ENCODE peak calls at places on chromosome X, in eight cellular contexts. E is left ventricle myocardium inferior, C is IMR-90, N is esophagus muscularis mucosa, P is WERI-Rb-1, Y is gastrocnemius medialis, O is dorsolateral prefrontal cortex, A is astrocyte. T is an unnamed sample.

GRCh38 chrX:47232803-47233332 is at the start of gene USP11:
- DNase-seq in E (no peak), C (peak; percentile 51), N (no peak), P (peak; percentile 60), Y (no peak), O (peak; percentile 54), A (peak; percentile 15), T (no peak)

GRCh38 chrX:11351375-11352295 is 58.4 kb downstream of the AMELX start:
- DNase-seq in E (peak; percentile 63), C (peak; percentile 84), N (peak; percentile 92), P (no peak), Y (peak; percentile 34), O (no peak), A (peak; percentile 76), T (peak; percentile 43)

GRCh38 chrX:9534686-9535085 is 69.8 kb downstream of the TBL1X start:
- DNase-seq in E (no peak), C (peak; percentile 19), N (no peak), P (no peak), Y (no peak), O (no peak), A (peak; percentile 50), T (no peak)

GRCh38 chrX:101564651-101565050 is 14.3 kb downstream of the ARMCX1 start:
- DNase-seq in E (no peak), C (no peak), N (no peak), P (no peak), Y (no peak), O (no peak), A (no peak), T (no peak)

GRCh38 chrX:47625365-47625764 is 4.4 kb downstream of the CFP start:
- DNase-seq in E (no peak), C (no peak), N (no peak), P (no peak), Y (no peak), O (no peak), A (no peak), T (no peak)

GRCh38 chrX:148722966-148723365 is 222.5 kb downstream of the AFF2 start:
- DNase-seq in E (no peak), C (no peak), N (no peak), P (no peak), Y (no peak), O (no peak), A (no peak), T (no peak)

GRCh38 chrX:112677167-112677566 is 2.6 kb downstream of the LHFPL1 start:
- DNase-seq in E (peak; percentile 14), C (peak; percentile 36), N (no peak), P (no peak), Y (no peak), O (no peak), A (peak; percentile 14), T (no peak)

GRCh38 chrX:63809158-63809557 is 24.1 kb upstream of the ARHGEF9 start:
- DNase-seq in E (no peak), C (no peak), N (no peak), P (no peak), Y (no peak), O (no peak), A (no peak), T (no peak)

GRCh38 chrX:72492499-72492898 is 80.1 kb downstream of the HDAC8 start:
- DNase-seq in E (no peak), C (no peak), N (no peak), P (no peak), Y (no peak), O (no peak), A (no peak), T (no peak)

GRCh38 chrX:15849555-15849954 is 5.1 kb downstream of the AP1S2 start:
- DNase-seq in E (no peak), C (no peak), N (no peak), P (peak; percentile 14), Y (no peak), O (no peak), A (no peak), T (no peak)

GRCh38 chrX:18410038-18410437 is 15.4 kb upstream of the CDKL5 start:
- DNase-seq in E (no peak), C (peak; percentile 55), N (no peak), P (peak; percentile 40), Y (no peak), O (peak; percentile 24), A (peak; percentile 19), T (no peak)

GRCh38 chrX:1518512-1518911 is 18.5 kb downstream of the P2RY8 start:
- DNase-seq in E (no peak), C (no peak), N (no peak), P (no peak), Y (no peak), O (no peak), A (no peak), T (no peak)

GRCh38 chrX:48648299-48648698 is 35.3 kb upstream of the WAS start:
- DNase-seq in E (peak; percentile 11), C (peak; percentile 45), N (no peak), P (peak; percentile 72), Y (peak; percentile 4), O (peak; percentile 57), A (peak; percentile 13), T (no peak)

GRCh38 chrX:109372716-109373115 is 109.2 kb downstream of the GUCY2F start:
- DNase-seq in E (no peak), C (no peak), N (no peak), P (no peak), Y (no peak), O (no peak), A (no peak), T (no peak)

GRCh38 chrX:46837543-46838481 is 969 bp downstream of the RP2 start:
- DNase-seq in E (no peak), C (peak; percentile 46), N (no peak), P (peak; percentile 12), Y (no peak), O (no peak), A (peak; percentile 25), T (no peak)

GRCh38 chrX:22686138-22686541 is 313.6 kb upstream of the DDX53 start:
- DNase-seq in E (peak; percentile 14), C (peak; percentile 73), N (no peak), P (no peak), Y (peak; percentile 18), O (no peak), A (peak; percentile 89), T (peak; percentile 24)

GRCh38 chrX:13938053-13938765 is 91.5 kb downstream of the GEMIN8 start:
- DNase-seq in E (peak; percentile 12), C (peak; percentile 2), N (no peak), P (peak; percentile 42), Y (no peak), O (no peak), A (no peak), T (no peak)

GRCh38 chrX:13939741-13940597 is 89.7 kb downstream of the GEMIN8 start:
- DNase-seq in E (no peak), C (no peak), N (no peak), P (no peak), Y (no peak), O (no peak), A (no peak), T (no peak)

GRCh38 chrX:13940646-13941045 is 89.0 kb downstream of the GEMIN8 start:
- DNase-seq in E (no peak), C (no peak), N (no peak), P (no peak), Y (no peak), O (no peak), A (no peak), T (no peak)

GRCh38 chrX:13937370-13938052 is 92.2 kb downstream of the GEMIN8 start:
- DNase-seq in E (no peak), C (peak; percentile 53), N (no peak), P (no peak), Y (no peak), O (no peak), A (peak; percentile 74), T (no peak)

GRCh38 chrX:13938766-13939530 is 90.7 kb downstream of the GEMIN8 start:
- DNase-seq in E (no peak), C (no peak), N (no peak), P (peak; percentile 68), Y (no peak), O (no peak), A (no peak), T (no peak)
- H3K4me3 ChIP-seq in E (peak overlapping the region; percentile 69), C (peak overlapping the region; percentile 43), N (peak overlapping the region; percentile 57), P (peak overlapping the region; percentile 49), Y (no peak overlapping the region), O (peak overlapping the region; percentile 69), A (peak overlapping the region; percentile 60), T (peak overlapping the region; percentile 32)

GRCh38 chrX:124093222-124093621 is 131.7 kb downstream of the STAG2 start:
- DNase-seq in E (no peak), C (no peak), N (no peak), P (no peak), Y (no peak), O (no peak), A (no peak), T (no peak)

GRCh38 chrX:124097116-124097515 is 135.6 kb downstream of the STAG2 start:
- DNase-seq in E (no peak), C (no peak), N (no peak), P (no peak), Y (no peak), O (no peak), A (no peak), T (no peak)

GRCh38 chrX:124103966-124104365 is 142.5 kb downstream of the STAG2 start:
- DNase-seq in E (no peak), C (no peak), N (no peak), P (no peak), Y (no peak), O (no peak), A (no peak), T (no peak)

GRCh38 chrX:124098089-124098488 is 136.6 kb downstream of the STAG2 start:
- DNase-seq in E (no peak), C (peak; percentile 51), N (no peak), P (no peak), Y (no peak), O (no peak), A (peak; percentile 24), T (peak; percentile 4)
- TF ChIP-seq CTCF in E (peak; percentile 63), C (peak; percentile 56), N (peak; percentile 57), P (no peak), Y (peak; percentile 40), O (peak; percentile 51), A (peak; percentile 8), T (peak; percentile 52)

GRCh38 chrX:3712080-3712869 is 1.2 kb downstream of the PRKX start:
- DNase-seq in E (no peak), C (peak; percentile 32), N (no peak), P (peak; percentile 19), Y (no peak), O (no peak), A (peak; percentile 33), T (no peak)
- H3K27ac ChIP-seq in E (peak overlapping the region; percentile 84), C (peak overlapping the region; percentile 50), N (peak overlapping the region; percentile 52), P (peak overlapping the region; percentile 76), Y (peak overlapping the region; percentile 60), O (peak overlapping the region; percentile 68), A (no peak overlapping the region), T (no peak overlapping the region)

GRCh38 chrX:126164689-126165400 is 1.2 kb downstream of the DCAF12L2 start:
- DNase-seq in E (no peak), C (no peak), N (no peak), P (no peak), Y (no peak), O (no peak), A (no peak), T (no peak)

GRCh38 chrX:126167560-126167959 is 1.5 kb upstream of the DCAF12L2 start:
- DNase-seq in E (no peak), C (no peak), N (no peak), P (no peak), Y (no peak), O (no peak), A (no peak), T (no peak)

GRCh38 chrX:126165401-126165720 is 728 bp downstream of the DCAF12L2 start:
- DNase-seq in E (no peak), C (no peak), N (no peak), P (no peak), Y (no peak), O (no peak), A (no peak), T (no peak)

GRCh38 chrX:126170715-126171114 is 4.6 kb upstream of the DCAF12L2 start:
- DNase-seq in E (no peak), C (no peak), N (no peak), P (no peak), Y (no peak), O (no peak), A (no peak), T (no peak)

GRCh38 chrX:126165721-126166401 is at the start of gene DCAF12L2:
- DNase-seq in E (peak; percentile 13), C (no peak), N (no peak), P (no peak), Y (no peak), O (no peak), A (no peak), T (no peak)
- H3K4me3 ChIP-seq in E (peak within 1 kb of the TSS; percentile 56), C (no peak within 1 kb of the TSS), N (peak within 1 kb of the TSS; percentile 48), P (no peak within 1 kb of the TSS), Y (no peak within 1 kb of the TSS), O (peak within 1 kb of the TSS; percentile 48), A (no peak within 1 kb of the TSS), T (no peak within 1 kb of the TSS)

T was measured in AG04450.